ENCODE peak calls at places on chromosomes 6 and 20, in six cellular contexts. M is spleen, U is K562, K is Panc1, I is SK-N-SH, Z is stomach. B is an unnamed sample. For H3K4me1, the result is how much of the 10 kb centered on the place peaks cover.

GRCh38 chr20:37990571-37991151 is 42.6 kb downstream of the TTI1 start:
- DNase-seq in Z (peak), K (peak), M (peak), I (peak), U (no peak), B (peak)

GRCh38 chr6:87315071-87315470 is 7.3 kb upstream of the SMIM8 start:
- DNase-seq in U (no peak), I (no peak), M (no peak), Z (no peak), K (no peak), B (no peak)

GRCh38 chr6:35317483-35318199 is 20.0 kb downstream of the DEF6 start:
- DNase-seq in I (no peak), Z (no peak), U (no peak), M (no peak), K (no peak), B (no peak)

GRCh38 chr6:114430534-114431124 is 87.8 kb upstream of the HS3ST5 start:
- DNase-seq in M (no peak), Z (no peak), K (no peak), U (no peak), I (no peak), B (no peak)

GRCh38 chr6:3727593-3728108 is 23.9 kb downstream of the PXDC1 start:
- DNase-seq in I (no peak), Z (no peak), K (no peak), M (peak), U (no peak), B (no peak)

GRCh38 chr6:144379356-144379755 is 94.2 kb downstream of the UTRN start:
- DNase-seq in M (no peak), K (no peak), Z (no peak), U (no peak), I (no peak), B (no peak)

GRCh38 chr6:30163090-30163917 is at the start of gene TRIM15:
- DNase-seq in K (no peak), I (no peak), U (no peak), Z (no peak), M (no peak), B (no peak)

GRCh38 chr20:59561614-59562277 is 42.6 kb upstream of the PHACTR3 start:
- DNase-seq in I (no peak), Z (no peak), K (no peak), U (peak), M (no peak), B (no peak)

GRCh38 chr20:10558635-10559187 is 115.1 kb downstream of the JAG1 start:
- DNase-seq in U (no peak), I (no peak), K (no peak), Z (no peak), M (no peak), B (no peak)

GRCh38 chr20:8918145-8918544 is 150.7 kb upstream of the PLCB4 start:
- DNase-seq in K (no peak), I (no peak), M (no peak), Z (no peak), U (no peak), B (no peak)

GRCh38 chr20:35225319-35226125 is 968 bp upstream of the MMP24 start:
- DNase-seq in I (no peak), M (no peak), U (no peak), Z (no peak), K (no peak), B (no peak)

GRCh38 chr6:7467007-7467897 is 74.2 kb upstream of the DSP start:
- DNase-seq in Z (peak), I (no peak), M (no peak), K (no peak), U (no peak), B (no peak)

GRCh38 chr20:33697129-33697528 is 10.9 kb upstream of the E2F1 start:
- DNase-seq in U (no peak), M (no peak), Z (no peak), I (peak), K (no peak), B (no peak)

GRCh38 chr20:8844179-8844578 is 224.7 kb upstream of the PLCB4 start:
- DNase-seq in K (no peak), I (no peak), Z (no peak), M (no peak), U (no peak), B (no peak)

GRCh38 chr6:134503542-134504281 is 185.8 kb upstream of the SGK1 start:
- DNase-seq in U (no peak), I (no peak), Z (no peak), M (no peak), K (no peak), B (no peak)

GRCh38 chr6:25014375-25014774 is 78.6 kb upstream of the RIPOR2 start:
- DNase-seq in M (no peak), U (no peak), K (no peak), Z (no peak), I (no peak), B (no peak)

GRCh38 chr6:25010917-25011625 is 75.3 kb upstream of the RIPOR2 start:
- DNase-seq in U (no peak), K (no peak), Z (no peak), I (no peak), M (no peak), B (no peak)

GRCh38 chr6:25014806-25015560 is 79.2 kb upstream of the RIPOR2 start:
- DNase-seq in K (no peak), Z (no peak), M (no peak), U (no peak), I (peak), B (no peak)

GRCh38 chr6:25012657-25013056 is 76.9 kb upstream of the RIPOR2 start:
- DNase-seq in Z (no peak), M (no peak), K (no peak), I (no peak), U (no peak), B (no peak)

DNA sequence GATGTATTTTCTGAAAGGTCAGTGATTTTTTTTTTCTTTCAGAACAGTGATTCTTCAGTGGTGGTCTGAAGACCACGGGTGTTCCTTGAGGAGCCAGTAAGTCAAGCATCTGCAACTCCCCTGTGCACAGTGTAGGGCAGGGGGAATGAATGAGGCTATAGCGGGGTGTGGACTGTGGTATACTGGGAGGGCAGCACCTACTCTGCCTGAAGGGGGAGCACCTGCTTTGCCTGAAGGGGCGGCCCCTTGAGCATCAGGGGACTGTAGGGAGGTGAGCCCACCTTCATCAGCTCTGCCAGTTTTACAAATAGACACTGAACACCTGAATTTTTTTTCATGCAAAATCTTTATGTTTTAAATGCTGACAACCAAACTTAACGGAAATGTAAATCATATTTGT is 77.5 kb upstream of the RIPOR2 start:
- DNase-seq in Z (no peak), M (no peak), U (no peak), I (no peak), K (no peak), B (no peak)
- H3K27ac ChIP-seq in Z (no peak), M (no peak), U (no peak), I (no peak), K (no peak), B (no peak)

GRCh38 chr6:89081129-89081422 is 525 bp downstream of the PNRC1 start:
- DNase-seq in K (no peak), M (no peak), I (no peak), Z (no peak), U (no peak), B (no peak)

GRCh38 chr6:89079611-89080213 is 839 bp upstream of the PNRC1 start:
- DNase-seq in U (no peak), Z (peak), M (peak), I (peak), K (peak), B (peak)

GRCh38 chr6:89081423-89082322 is 1.1 kb downstream of the PNRC1 start:
- DNase-seq in I (peak), U (peak), K (peak), Z (peak), M (peak), B (peak)

GRCh38 chr6:89082439-89082838 is 1.9 kb downstream of the PNRC1 start:
- DNase-seq in I (no peak), K (no peak), M (no peak), Z (no peak), U (no peak), B (peak)

GRCh38 chr6:89080281-89081128 is at the start of gene PNRC1:
- DNase-seq in I (peak), Z (peak), K (peak), M (peak), U (peak), B (peak)
- TF ChIP-seq POLR2AphosphoS5 in I (peak), Z (peak), K (peak), M (peak), U (peak), B (peak)

GRCh38 chr6:152270301-152270925 is 366.7 kb downstream of the SYNE1 start:
- DNase-seq in K (no peak), M (no peak), Z (no peak), U (no peak), I (no peak), B (no peak)
- H3K4me1 ChIP-seq in K (under half), M (under half), Z (half or more), U (under half), I (under half), B (under half)

DNA sequence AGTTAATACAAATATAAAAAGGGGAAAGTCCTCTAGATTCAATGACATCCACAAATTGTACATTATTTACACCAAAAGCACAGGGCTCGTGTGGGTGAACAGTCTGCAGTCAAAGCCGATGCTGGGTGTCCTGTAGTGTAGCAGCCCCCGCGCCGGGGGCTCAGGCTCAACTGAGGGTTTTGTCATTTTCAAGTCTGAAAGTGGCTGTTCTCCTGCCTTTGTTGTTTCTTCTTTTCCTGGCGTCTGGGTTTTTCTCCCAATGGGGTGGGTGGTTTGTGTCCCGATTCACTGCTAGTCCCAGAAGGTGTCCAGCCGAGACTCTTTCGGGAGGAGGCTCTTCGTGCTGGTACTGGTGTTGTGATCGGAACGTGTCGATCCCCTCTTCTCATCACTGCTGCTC is 146.0 kb downstream of the ZMYND8 start:
- DNase-seq in K (no peak), Z (no peak), M (peak), U (no peak), I (no peak), B (no peak)
- H3K27ac ChIP-seq in K (no peak), Z (no peak), M (no peak), U (no peak), I (no peak), B (no peak)

B was measured in prostate gland.